ENCODE peak calls at places on chromosomes 5 and 9, in nine cellular contexts. E is brain microvascular endothelial cell; U is spleen; Q is effector memory CD4-positive, alpha-beta T cell; Y is fibroblast of pulmonary artery; V is NT2/D1; G is fibroblast of mammary gland; B is heart left ventricle; R is adipocyte. J is an unnamed sample.

GRCh38 chr9:109467936-109468335 is 30.2 kb downstream of the PTPN3 start:
- DNase-seq in B (no peak), G (no peak), Y (peak), V (no peak), U (no peak), Q (no peak), R (peak), E (no peak), J (no peak)

GRCh38 chr9:124427281-124427680 is 12.0 kb upstream of the PSMB7 start:
- DNase-seq in Y (no peak), R (no peak), E (no peak), V (no peak), Q (no peak), B (no peak), G (no peak), U (no peak), J (no peak)

GRCh38 chr5:147170603-147171002 is 64.2 kb upstream of the STK32A start:
- DNase-seq in E (no peak), Y (no peak), R (no peak), G (no peak), U (no peak), B (no peak), V (no peak), Q (no peak), J (no peak)

GRCh38 chr9:126343271-126343700 is 16.7 kb downstream of the MVB12B start:
- DNase-seq in R (no peak), B (no peak), U (no peak), E (no peak), Q (no peak), Y (no peak), V (no peak), G (no peak), J (no peak)

GRCh38 chr9:125142560-125143376 is 560 bp downstream of the SCAI start:
- DNase-seq in G (no peak), B (no peak), V (peak), R (peak), E (no peak), Q (no peak), Y (no peak), U (peak), J (no peak)

GRCh38 chr5:32916648-32917047 is 205.5 kb downstream of the NPR3 start:
- DNase-seq in Q (no peak), V (no peak), E (peak), G (peak), R (peak), B (no peak), Y (peak), U (no peak), J (no peak)

GRCh38 chr9:121718063-121718462 is 66.6 kb downstream of the DAB2IP start:
- DNase-seq in E (no peak), Q (no peak), V (no peak), U (no peak), B (peak), R (no peak), Y (peak), G (peak), J (no peak)

GRCh38 chr5:2550479-2550878 is 201.0 kb downstream of the IRX2 start:
- DNase-seq in V (no peak), Q (no peak), E (no peak), B (no peak), R (no peak), Y (no peak), U (no peak), G (no peak), J (no peak)

GRCh38 chr9:92715488-92716231 is 45.7 kb upstream of the IPPK start:
- DNase-seq in G (peak), R (no peak), Y (no peak), V (peak), E (no peak), Q (no peak), B (peak), U (peak), J (no peak)

GRCh38 chr5:143128412-143129071 is 274.9 kb downstream of the NR3C1 start:
- DNase-seq in B (no peak), R (no peak), E (no peak), V (no peak), U (no peak), Q (no peak), G (no peak), Y (no peak), J (no peak)

GRCh38 chr5:102196481-102196880 is 99.6 kb downstream of the SLCO4C1 start:
- DNase-seq in Q (no peak), B (no peak), Y (no peak), V (no peak), U (no peak), R (no peak), G (no peak), E (no peak), J (no peak)

GRCh38 chr9:12693141-12693540 is at the start of gene TYRP1:
- DNase-seq in Q (no peak), Y (no peak), V (no peak), B (no peak), R (no peak), U (no peak), E (no peak), G (no peak), J (no peak)

GRCh38 chr5:57366744-57367143 is 115.9 kb downstream of the ACTBL2 start:
- DNase-seq in G (peak), Y (peak), Q (no peak), R (no peak), V (no peak), E (peak), B (no peak), U (no peak), J (no peak)

GRCh38 chr9:83715794-83716193 is 8.0 kb upstream of the UBQLN1 start:
- DNase-seq in V (no peak), G (no peak), R (no peak), U (no peak), Q (no peak), E (no peak), B (no peak), Y (no peak), J (no peak)

GRCh38 chr5:176608142-176608705 is 1.7 kb downstream of the GPRIN1 start:
- DNase-seq in R (no peak), B (no peak), G (no peak), E (no peak), U (no peak), Y (no peak), Q (no peak), V (no peak), J (no peak)

GRCh38 chr5:73938938-73939320 is 312.9 kb downstream of the ARHGEF28 start:
- DNase-seq in G (peak), U (no peak), R (no peak), Y (no peak), Q (no peak), V (no peak), B (no peak), E (peak), J (no peak)

GRCh38 chr5:88238732-88239131 is 29.9 kb downstream of the TMEM161B start:
- DNase-seq in Y (no peak), B (no peak), Q (no peak), U (no peak), V (no peak), G (no peak), R (no peak), E (no peak), J (no peak)

GRCh38 chr9:133427658-133428348 is 5.6 kb downstream of the ADAMTS13 start:
- DNase-seq in E (no peak), Y (no peak), U (no peak), R (no peak), B (no peak), G (no peak), V (no peak), Q (no peak), J (no peak)

GRCh38 chr9:133429641-133430161 is 7.5 kb downstream of the ADAMTS13 start:
- DNase-seq in V (peak), U (peak), Y (peak), G (no peak), E (peak), Q (no peak), R (peak), B (peak), J (no peak)

GRCh38 chr9:133430244-133430643 is 8.1 kb downstream of the ADAMTS13 start:
- DNase-seq in E (no peak), B (no peak), G (no peak), U (no peak), V (no peak), R (no peak), Q (no peak), Y (no peak), J (no peak)

GRCh38 chr9:133429216-133429613 is 7.0 kb downstream of the ADAMTS13 start:
- DNase-seq in Y (no peak), E (no peak), U (no peak), B (no peak), R (no peak), G (no peak), V (no peak), Q (no peak), J (no peak)

DNA sequence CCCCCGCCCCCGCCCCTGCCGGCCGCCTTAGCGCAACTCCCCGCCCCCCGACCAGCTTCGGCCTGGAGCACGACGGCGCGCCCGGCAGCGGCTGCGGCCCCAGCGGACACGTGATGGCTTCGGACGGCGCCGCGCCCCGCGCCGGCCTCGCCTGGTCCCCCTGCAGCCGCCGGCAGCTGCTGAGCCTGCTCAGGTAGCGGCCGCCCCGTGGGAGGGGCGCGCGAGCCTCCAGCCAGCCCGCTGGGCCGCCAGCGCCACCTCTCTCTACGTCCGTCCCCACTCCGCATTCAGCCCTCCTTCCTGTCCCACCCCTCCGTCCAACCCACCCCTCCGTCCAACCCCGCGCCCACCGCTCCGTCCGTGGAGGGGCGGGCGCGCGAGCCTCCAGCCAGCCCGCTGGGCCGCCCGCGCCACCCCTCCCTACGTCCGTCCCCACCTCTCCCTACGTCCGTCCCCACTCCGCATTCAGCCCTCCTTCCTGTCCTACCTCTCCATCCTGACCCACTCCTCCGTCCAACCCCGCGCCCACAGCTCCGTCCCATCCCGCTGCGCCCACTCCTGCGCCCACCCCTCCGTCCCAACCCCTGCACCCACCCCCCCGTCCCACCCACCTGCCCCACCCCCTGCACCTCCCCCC is 6.5 kb downstream of the ADAMTS13 start:
- DNase-seq in V (no peak), B (no peak), Y (no peak), U (no peak), G (no peak), R (peak), E (no peak), Q (no peak), J (no peak)
- H3K4me3 ChIP-seq in V (peak), B (peak), Y (no peak), U (peak), G (no peak), R (no peak), E (no peak), Q (no peak), J (peak)

GRCh38 chr5:170148430-170149205 is 42.9 kb downstream of the FOXI1 start:
- DNase-seq in R (no peak), U (no peak), Y (no peak), B (no peak), G (no peak), V (no peak), Q (no peak), E (no peak), J (no peak)

GRCh38 chr5:170147051-170147785 is 41.5 kb downstream of the FOXI1 start:
- DNase-seq in U (no peak), V (no peak), B (no peak), R (no peak), Y (no peak), E (no peak), G (no peak), Q (no peak), J (no peak)

GRCh38 chr5:170151105-170151831 is 45.6 kb downstream of the FOXI1 start:
- DNase-seq in R (peak), V (peak), G (peak), E (peak), Y (peak), Q (no peak), B (peak), U (no peak), J (peak)

GRCh38 chr5:170149206-170149515 is 43.5 kb downstream of the FOXI1 start:
- DNase-seq in V (no peak), Y (no peak), R (no peak), E (no peak), U (no peak), G (no peak), Q (no peak), B (no peak), J (no peak)

DNA sequence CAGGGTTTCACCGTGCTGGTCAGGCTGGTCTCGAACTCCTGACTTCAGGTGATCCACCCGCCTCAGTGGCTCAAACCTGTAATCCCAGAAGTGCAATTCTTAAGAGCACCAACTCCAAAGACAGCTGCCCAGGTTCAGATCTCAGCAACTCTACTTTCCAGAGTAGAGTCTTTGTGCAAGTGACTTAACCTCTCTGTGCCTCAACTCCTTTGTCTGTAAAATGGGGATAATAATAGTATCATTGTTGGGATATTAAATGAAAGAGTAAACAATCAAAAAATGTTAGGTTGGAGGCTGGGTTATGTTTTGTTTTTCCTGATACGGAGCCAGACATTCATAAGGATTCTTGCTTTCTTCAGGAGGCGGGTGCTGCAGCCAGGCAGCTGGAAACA is 45.0 kb downstream of the FOXI1 start:
- DNase-seq in Q (no peak), R (no peak), E (no peak), B (no peak), G (no peak), U (no peak), Y (no peak), V (no peak), J (no peak)
- H3K4me3 ChIP-seq in Q (no peak), R (no peak), E (no peak), B (no peak), G (no peak), U (no peak), Y (no peak), V (no peak), J (no peak)

GRCh38 chr5:94702729-94703128 is 84.3 kb downstream of the SLF1 start:
- DNase-seq in V (no peak), Q (no peak), U (no peak), E (no peak), G (no peak), B (no peak), Y (no peak), R (no peak), J (no peak)

GRCh38 chr5:94711785-94712184 is 93.3 kb downstream of the SLF1 start:
- DNase-seq in Y (no peak), G (no peak), U (no peak), R (peak), V (no peak), E (no peak), B (no peak), Q (no peak), J (no peak)

GRCh38 chr5:94705427-94705826 is 87.0 kb downstream of the SLF1 start:
- DNase-seq in E (no peak), B (no peak), Q (no peak), G (peak), V (no peak), U (no peak), R (peak), Y (no peak), J (no peak)

GRCh38 chr5:94709277-94709676 is 90.8 kb downstream of the SLF1 start:
- DNase-seq in R (no peak), Q (no peak), U (no peak), V (no peak), G (no peak), Y (no peak), E (no peak), B (no peak), J (no peak)

GRCh38 chr5:94707359-94707758 is 88.9 kb downstream of the SLF1 start:
- DNase-seq in E (no peak), Y (no peak), U (no peak), G (no peak), V (no peak), B (no peak), Q (no peak), R (no peak), J (no peak)
- H3K4me3 ChIP-seq in E (no peak), Y (no peak), U (no peak), G (no peak), V (no peak), B (no peak), Q (no peak), R (no peak), J (no peak)

GRCh38 chr5:119339965-119340364 is 15.9 kb upstream of the TNFAIP8 start:
- DNase-seq in G (no peak), E (no peak), R (no peak), B (no peak), Q (no peak), U (no peak), V (no peak), Y (no peak), J (no peak)

GRCh38 chr5:119339344-119339743 is 16.5 kb upstream of the TNFAIP8 start:
- DNase-seq in Q (no peak), Y (no peak), R (no peak), G (no peak), U (no peak), V (no peak), E (no peak), B (no peak), J (no peak)

GRCh38 chr5:119342414-119342813 is 13.4 kb upstream of the TNFAIP8 start:
- DNase-seq in U (no peak), E (no peak), V (no peak), R (no peak), G (no peak), Y (no peak), Q (no peak), B (no peak), J (no peak)

GRCh38 chr5:119341452-119342349 is 14.1 kb upstream of the TNFAIP8 start:
- DNase-seq in Y (no peak), G (no peak), U (no peak), V (no peak), R (no peak), E (no peak), B (no peak), Q (no peak), J (no peak)

DNA sequence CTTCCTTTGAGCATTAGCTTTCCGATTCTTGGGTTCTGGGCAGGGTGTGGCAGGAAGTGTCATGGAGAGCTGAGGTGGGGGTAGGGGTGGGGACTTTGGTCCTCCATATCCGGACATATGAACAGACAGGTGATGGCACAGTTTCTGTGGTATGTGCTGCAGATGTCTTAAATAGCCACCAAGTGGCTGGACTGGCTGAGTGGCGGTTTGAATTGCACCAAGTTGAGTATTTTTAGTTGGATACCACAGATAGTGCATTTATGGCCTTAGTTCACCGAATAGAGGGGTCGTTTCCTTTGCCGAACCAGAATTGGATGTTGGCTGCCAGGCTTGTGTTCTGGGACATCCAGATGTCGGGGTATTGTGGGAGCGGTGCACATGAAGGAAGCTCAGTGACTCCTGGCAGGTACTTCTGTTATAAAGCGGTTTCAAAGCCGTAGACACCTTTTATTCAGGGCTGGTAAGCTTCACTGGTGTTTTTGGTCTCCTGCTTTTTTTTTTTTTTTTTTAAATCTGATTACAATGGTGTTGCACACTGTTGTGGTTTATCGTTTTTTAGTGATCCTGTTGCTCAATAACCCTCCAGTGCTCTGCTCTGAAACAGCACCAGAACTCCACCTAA is 15.1 kb upstream of the TNFAIP8 start:
- DNase-seq in Y (no peak), Q (peak), E (no peak), B (no peak), G (no peak), U (peak), V (no peak), R (no peak), J (no peak)
- H3K4me3 ChIP-seq in Y (no peak), Q (peak), E (no peak), B (no peak), G (no peak), U (peak), V (no peak), R (no peak), J (no peak)